ENCODE peak calls at places on chromosomes 13 and 19, in five cellular contexts. B is GM12878, I is SK-N-SH, C is HepG2, A is H1. H is an unnamed sample.

GRCh38 chr13:98992355-98992754 is 14.5 kb upstream of the DOCK9 start:
- DNase-seq in B (no peak), I (no peak), C (no peak), A (no peak), H (no peak)

GRCh38 chr19:33796164-33797100 is at the start of gene KCTD15:
- DNase-seq in B (no peak), I (peak), C (no peak), A (no peak), H (peak)

GRCh38 chr19:13083627-13084026 is 19.0 kb downstream of the LYL1 start:
- DNase-seq in B (no peak), I (no peak), C (no peak), A (no peak), H (no peak)

GRCh38 chr13:55652657-55653056 is 1488.1 kb upstream of the PRR20A start:
- DNase-seq in B (no peak), I (no peak), C (no peak), A (no peak), H (no peak)

GRCh38 chr13:48255090-48255489 is 22.1 kb downstream of the ITM2B start:
- DNase-seq in B (no peak), I (no peak), C (no peak), A (no peak), H (no peak)

GRCh38 chr19:33000510-33000909 is 28.5 kb downstream of the FAAP24 start:
- DNase-seq in B (no peak), I (no peak), C (no peak), A (no peak), H (no peak)

GRCh38 chr13:50236898-50237318 is 221.7 kb downstream of the KCNRG start:
- DNase-seq in B (peak), I (no peak), C (no peak), A (no peak), H (no peak)

GRCh38 chr13:74301200-74302063 is 167.2 kb upstream of the KLF12 start:
- DNase-seq in B (no peak), I (no peak), C (no peak), A (no peak), H (no peak)

GRCh38 chr19:2110822-2111221 is 14.1 kb downstream of the IZUMO4 start:
- DNase-seq in B (no peak), I (no peak), C (no peak), A (no peak), H (no peak)

GRCh38 chr13:99289674-99290337 is 17.4 kb downstream of the GPR183 start:
- DNase-seq in B (no peak), I (no peak), C (no peak), A (no peak), H (no peak)

GRCh38 chr19:19597809-19598306 is 20.6 kb downstream of the PBX4 start:
- DNase-seq in B (peak), I (no peak), C (peak), A (no peak), H (no peak)

GRCh38 chr13:29771247-29771646 is 79.2 kb downstream of the UBL3 start:
- DNase-seq in B (no peak), I (peak), C (peak), A (no peak), H (peak)

GRCh38 chr13:39273953-39274352 is 235.7 kb downstream of the NHLRC3 start:
- DNase-seq in B (no peak), I (no peak), C (no peak), A (no peak), H (no peak)

GRCh38 chr13:60583196-60583908 is 186.3 kb downstream of the TDRD3 start:
- DNase-seq in B (no peak), I (no peak), C (peak), A (no peak), H (no peak)

GRCh38 chr13:40665754-40666057 is 735 bp downstream of the FOXO1 start:
- DNase-seq in B (no peak), I (peak), C (no peak), A (no peak), H (no peak)

GRCh38 chr13:94305463-94305862 is 174.0 kb downstream of the DCT start:
- DNase-seq in B (no peak), I (no peak), C (no peak), A (no peak), H (no peak)

GRCh38 chr19:49361438-49362047 is 673 bp downstream of the TEAD2 start:
- DNase-seq in B (no peak), I (peak), C (peak), A (no peak), H (peak)
- H3K4me2 ChIP-seq in B (no peak), I (peak), C (peak), A (peak), H (peak)

DNA sequence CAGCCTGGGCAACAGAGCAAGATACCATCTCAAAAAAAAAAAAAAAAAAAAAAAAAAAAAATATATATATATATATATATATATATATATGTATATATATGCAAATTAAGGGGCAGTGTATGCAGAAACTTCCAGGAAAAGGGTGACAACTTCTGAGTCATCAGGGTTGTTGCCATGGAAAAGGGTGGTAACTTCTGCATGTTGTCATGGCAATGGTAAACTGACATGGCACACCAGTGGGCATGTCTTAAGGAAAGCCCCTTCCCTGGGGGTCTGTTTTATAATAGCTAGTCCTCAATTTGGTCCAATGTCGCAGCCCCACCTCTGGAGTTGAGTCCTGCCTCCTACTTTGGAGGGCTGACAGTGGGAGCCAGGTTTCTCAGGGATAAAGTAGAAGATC is 7.4 kb upstream of the FCHO1 start:
- DNase-seq in B (no peak), I (no peak), C (no peak), A (no peak), H (peak)
- TF ChIP-seq GABPA in B (no peak), I (no peak), C (no peak), A (no peak), H (no peak)

DNA sequence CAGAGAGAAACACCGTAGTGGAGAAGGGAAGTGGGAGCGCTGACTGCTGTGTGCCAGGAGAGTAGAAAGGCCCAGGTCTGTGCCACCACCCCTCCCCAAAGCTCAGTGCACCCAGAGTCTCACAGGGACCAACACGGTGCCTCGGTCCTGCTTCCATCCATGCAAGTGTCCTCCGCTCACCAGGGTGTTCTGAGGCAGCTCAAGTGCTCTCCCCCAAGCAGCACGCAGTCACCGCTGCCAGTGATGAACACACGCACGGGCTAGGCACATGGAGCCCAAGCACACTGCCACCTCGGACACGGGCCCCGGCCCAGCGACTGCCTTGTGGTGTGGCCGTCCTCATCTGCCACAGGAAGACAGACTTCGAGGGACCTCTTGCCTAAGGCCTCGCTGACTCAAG is 10.5 kb downstream of the POP4 start:
- DNase-seq in B (no peak), I (no peak), C (no peak), A (no peak), H (no peak)
- H3K4me2 ChIP-seq in B (no peak), I (no peak), C (no peak), A (no peak), H (no peak)

DNA sequence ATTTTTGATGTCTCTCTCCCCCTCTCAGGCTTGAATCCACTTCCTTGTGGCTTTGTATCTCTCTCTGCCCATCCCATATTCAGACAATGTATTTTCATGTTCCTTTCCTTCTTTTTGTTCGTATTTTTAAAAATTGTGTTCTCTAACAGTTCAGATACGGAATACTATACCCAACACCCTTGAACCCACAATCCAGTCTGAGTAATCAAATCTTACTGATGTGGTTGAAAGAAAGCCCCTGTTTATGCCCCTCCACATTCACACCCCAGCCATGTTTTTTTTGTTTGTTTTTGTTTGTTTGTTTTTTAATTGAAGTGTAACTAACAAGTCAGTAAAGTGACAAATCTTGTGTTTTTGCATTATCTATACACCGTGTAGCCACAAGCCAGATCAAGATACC is 1.4 kb downstream of the SPIB start:
- DNase-seq in B (no peak), I (no peak), C (no peak), A (no peak), H (no peak)
- TF ChIP-seq GABPA in B (no peak), I (no peak), C (no peak), A (no peak), H (no peak)

DNA sequence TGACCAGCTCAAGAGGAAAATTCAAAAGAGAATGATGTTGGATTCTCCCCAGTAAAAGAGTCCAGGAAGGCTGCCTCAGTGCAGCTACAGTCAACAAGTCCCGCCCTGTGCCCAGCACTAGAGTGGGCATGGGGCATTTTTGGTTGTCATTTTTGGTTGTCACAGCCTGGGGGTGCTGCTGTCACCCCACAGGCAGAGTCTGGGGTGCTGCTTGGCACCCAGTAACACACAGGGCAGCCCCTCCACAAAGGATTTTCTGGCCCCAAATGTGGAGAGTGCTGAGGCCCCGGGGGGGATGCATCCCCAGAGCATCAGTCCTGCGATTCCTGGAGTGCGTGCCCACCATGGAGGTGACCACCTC is 28.2 kb upstream of the TMEM255B start:
- DNase-seq in B (no peak), I (no peak), C (no peak), A (no peak), H (no peak)
- H3K4me2 ChIP-seq in B (no peak), I (no peak), C (no peak), A (no peak), H (no peak)

GRCh38 chr19:51246153-51246552 is 4.7 kb upstream of the SIGLECL1 start:
- DNase-seq in B (no peak), I (no peak), C (peak), A (no peak), H (peak)
- TF ChIP-seq GABPA in B (no peak), I (no peak), C (no peak), A (no peak), H (no peak)